ENCODE peak calls at places on chromosomes 6 and 20, in six cellular contexts. C is cardiac fibroblast, U is NCI-H460, M is stromal cell of bone marrow, D is lower lobe of right lung, T is fibroblast of the conjunctiva. K is an unnamed sample.

GRCh38 chr6:123224077-123224476 is 228.0 kb downstream of the CLVS2 start:
- DNase-seq in M (no peak), T (no peak), C (no peak), U (no peak), D (no peak), K (no peak)

GRCh38 chr20:10219452-10219791 is 792 bp downstream of the SNAP25 start:
- DNase-seq in U (peak), M (peak), T (peak), C (peak), D (peak), K (peak)

GRCh38 chr6:150697515-150697914 is 97.8 kb downstream of the PLEKHG1 start:
- DNase-seq in C (no peak), D (no peak), M (peak), U (no peak), T (no peak), K (no peak)

GRCh38 chr20:46970937-46971630 is 76.4 kb downstream of the EYA2 start:
- DNase-seq in C (peak), D (no peak), U (peak), M (no peak), T (peak), K (peak)

GRCh38 chr20:32608664-32609015 is 23.5 kb upstream of the NOL4L start:
- DNase-seq in D (no peak), M (no peak), T (no peak), C (no peak), U (no peak), K (no peak)

GRCh38 chr20:34262488-34263288 is 21.5 kb downstream of the ASIP start:
- DNase-seq in C (peak), D (no peak), U (no peak), T (no peak), M (peak), K (peak)

GRCh38 chr6:157047328-157047727 is 270.1 kb downstream of the ARID1B start:
- DNase-seq in C (no peak), D (no peak), U (no peak), M (no peak), T (no peak), K (no peak)

GRCh38 chr6:94727710-94728109 is 849.6 kb upstream of the MANEA start:
- DNase-seq in M (no peak), T (no peak), C (no peak), U (no peak), D (no peak), K (no peak)

GRCh38 chr6:71038966-71039365 is 82.1 kb upstream of the B3GAT2 start:
- DNase-seq in T (no peak), M (peak), D (no peak), C (no peak), U (no peak), K (no peak)

GRCh38 chr6:1608976-1609661 is 596 bp upstream of the FOXC1 start:
- DNase-seq in U (no peak), M (no peak), D (no peak), T (no peak), C (no peak), K (peak)

GRCh38 chr6:46465294-46466165 is 25.7 kb downstream of the RCAN2 start:
- DNase-seq in T (no peak), U (no peak), C (peak), D (no peak), M (no peak), K (peak)

GRCh38 chr6:113696960-113697359 is 160.2 kb upstream of the MARCKS start:
- DNase-seq in T (no peak), C (no peak), U (no peak), D (no peak), M (no peak), K (no peak)

GRCh38 chr6:126876446-126876845 is 242.0 kb upstream of the RSPO3 start:
- DNase-seq in T (no peak), C (no peak), D (no peak), M (no peak), U (no peak), K (no peak)

GRCh38 chr6:56729719-56730118 is 87.0 kb upstream of the DST start:
- DNase-seq in M (peak), U (no peak), T (no peak), C (peak), D (no peak), K (peak)

GRCh38 chr6:165059032-165059431 is 250.4 kb downstream of the C6orf118 start:
- DNase-seq in C (peak), M (no peak), D (no peak), T (no peak), U (no peak), K (no peak)

GRCh38 chr6:22003219-22003779 is 293.5 kb downstream of the PRL start:
- DNase-seq in D (no peak), U (no peak), M (no peak), T (no peak), C (peak), K (no peak)

GRCh38 chr6:127343753-127344659 is 597 bp upstream of the ECHDC1 start:
- DNase-seq in C (peak), T (no peak), M (no peak), U (no peak), D (no peak), K (peak)

GRCh38 chr6:34284563-34285545 is 36.0 kb upstream of the SMIM29 start:
- DNase-seq in T (peak), U (no peak), M (peak), C (peak), D (peak), K (peak)

GRCh38 chr6:116012966-116013365 is 47.7 kb downstream of the FRK start:
- DNase-seq in C (no peak), D (no peak), T (no peak), U (no peak), M (no peak), K (no peak)

GRCh38 chr6:2477723-2478122 is 232.3 kb upstream of the GMDS start:
- DNase-seq in D (no peak), T (no peak), U (no peak), M (no peak), C (no peak), K (no peak)

GRCh38 chr6:49328051-49328450 is 135.0 kb downstream of the MMUT start:
- DNase-seq in U (no peak), C (peak), T (no peak), D (no peak), M (no peak), K (no peak)

GRCh38 chr6:32969685-32970412 is 1.5 kb downstream of the BRD2 start:
- DNase-seq in T (peak), M (peak), C (peak), U (peak), D (peak), K (peak)

GRCh38 chr20:37494301-37494700 is 26.7 kb upstream of the NNAT start:
- DNase-seq in C (no peak), T (no peak), D (no peak), M (no peak), U (no peak), K (no peak)

GRCh38 chr6:2132416-2132815 is 113.0 kb downstream of the GMDS start:
- DNase-seq in C (peak), U (no peak), D (no peak), T (no peak), M (no peak), K (no peak)

GRCh38 chr20:21505810-21506530 is 7.9 kb downstream of the NKX2-2 start:
- DNase-seq in U (peak), T (no peak), D (peak), M (no peak), C (peak), K (peak)

GRCh38 chr6:166971271-166971670 is 14.9 kb upstream of the RNASET2 start:
- DNase-seq in D (no peak), M (no peak), T (no peak), U (no peak), C (no peak), K (no peak)